ENCODE peak calls at places on chromosome 19, in four cellular contexts. One of them, this sample, is unnamed.

GRCh38 chr19:58560007-58560887 is 1.8 kb upstream of the UBE2M start:
- DNase-seq in fibroblast of pulmonary artery: no peak
- DNase-seq in activated CD4-positive, CD25-positive, alpha-beta regulatory T cell treated with anti-CD3 and anti-CD28 coated beads, Interleukin-2, amount 50 U/mL, for 16 hours: no peak
- DNase-seq in cerebellum: no peak
- DNase-seq in this sample: no peak

GRCh38 chr19:49400034-49400433 is 12.0 kb downstream of the KASH5 start:
- DNase-seq in cerebellum: no peak
- DNase-seq in activated CD4-positive, CD25-positive, alpha-beta regulatory T cell treated with anti-CD3 and anti-CD28 coated beads, Interleukin-2, amount 50 U/mL, for 16 hours: no peak
- DNase-seq in fibroblast of pulmonary artery: no peak
- DNase-seq in this sample: no peak

GRCh38 chr19:1514295-1514661 is 1.5 kb upstream of the ADAMTSL5 start:
- DNase-seq in activated CD4-positive, CD25-positive, alpha-beta regulatory T cell treated with anti-CD3 and anti-CD28 coated beads, Interleukin-2, amount 50 U/mL, for 16 hours: no peak
- DNase-seq in cerebellum: no peak
- DNase-seq in fibroblast of pulmonary artery: no peak
- DNase-seq in this sample: no peak

GRCh38 chr19:7679017-7679720 is 1.5 kb upstream of the TRAPPC5 start:
- DNase-seq in cerebellum: peak
- DNase-seq in fibroblast of pulmonary artery: no peak
- DNase-seq in activated CD4-positive, CD25-positive, alpha-beta regulatory T cell treated with anti-CD3 and anti-CD28 coated beads, Interleukin-2, amount 50 U/mL, for 16 hours: peak
- DNase-seq in this sample: no peak

GRCh38 chr19:7789447-7789846 is 26.4 kb downstream of the CLEC4M start:
- DNase-seq in cerebellum: no peak
- DNase-seq in fibroblast of pulmonary artery: no peak
- DNase-seq in activated CD4-positive, CD25-positive, alpha-beta regulatory T cell treated with anti-CD3 and anti-CD28 coated beads, Interleukin-2, amount 50 U/mL, for 16 hours: no peak
- DNase-seq in this sample: no peak

GRCh38 chr19:41774515-41774980 is 19.2 kb downstream of the CEACAM6 start:
- DNase-seq in activated CD4-positive, CD25-positive, alpha-beta regulatory T cell treated with anti-CD3 and anti-CD28 coated beads, Interleukin-2, amount 50 U/mL, for 16 hours: peak
- DNase-seq in fibroblast of pulmonary artery: no peak
- DNase-seq in cerebellum: no peak
- DNase-seq in this sample: peak

GRCh38 chr19:30666301-30666803 is 294.2 kb downstream of the ZNF536 start:
- DNase-seq in fibroblast of pulmonary artery: peak
- DNase-seq in cerebellum: peak
- DNase-seq in activated CD4-positive, CD25-positive, alpha-beta regulatory T cell treated with anti-CD3 and anti-CD28 coated beads, Interleukin-2, amount 50 U/mL, for 16 hours: peak
- DNase-seq in this sample: peak

GRCh38 chr19:18737954-18738351 is 53.2 kb downstream of the COMP start:
- DNase-seq in cerebellum: no peak
- DNase-seq in fibroblast of pulmonary artery: no peak
- DNase-seq in activated CD4-positive, CD25-positive, alpha-beta regulatory T cell treated with anti-CD3 and anti-CD28 coated beads, Interleukin-2, amount 50 U/mL, for 16 hours: no peak
- DNase-seq in this sample: no peak

GRCh38 chr19:5173993-5174392 is 166.6 kb downstream of the PTPRS start:
- DNase-seq in fibroblast of pulmonary artery: no peak
- DNase-seq in activated CD4-positive, CD25-positive, alpha-beta regulatory T cell treated with anti-CD3 and anti-CD28 coated beads, Interleukin-2, amount 50 U/mL, for 16 hours: no peak
- DNase-seq in cerebellum: no peak
- DNase-seq in this sample: no peak

GRCh38 chr19:575527-576506 is 3.4 kb downstream of the BSG start:
- DNase-seq in fibroblast of pulmonary artery: peak
- DNase-seq in cerebellum: peak
- DNase-seq in activated CD4-positive, CD25-positive, alpha-beta regulatory T cell treated with anti-CD3 and anti-CD28 coated beads, Interleukin-2, amount 50 U/mL, for 16 hours: no peak
- DNase-seq in this sample: no peak

GRCh38 chr19:48290341-48290922 is 20.6 kb downstream of the ZNF114 start:
- DNase-seq in cerebellum: no peak
- DNase-seq in activated CD4-positive, CD25-positive, alpha-beta regulatory T cell treated with anti-CD3 and anti-CD28 coated beads, Interleukin-2, amount 50 U/mL, for 16 hours: no peak
- DNase-seq in fibroblast of pulmonary artery: peak
- DNase-seq in this sample: no peak

GRCh38 chr19:51123381-51124186 is 1.1 kb upstream of the SIGLEC9 start:
- DNase-seq in cerebellum: no peak
- DNase-seq in fibroblast of pulmonary artery: no peak
- DNase-seq in activated CD4-positive, CD25-positive, alpha-beta regulatory T cell treated with anti-CD3 and anti-CD28 coated beads, Interleukin-2, amount 50 U/mL, for 16 hours: no peak
- DNase-seq in this sample: no peak

GRCh38 chr19:16386619-16387240 is 62.1 kb downstream of the KLF2 start:
- DNase-seq in activated CD4-positive, CD25-positive, alpha-beta regulatory T cell treated with anti-CD3 and anti-CD28 coated beads, Interleukin-2, amount 50 U/mL, for 16 hours: no peak
- DNase-seq in cerebellum: peak
- DNase-seq in fibroblast of pulmonary artery: peak
- DNase-seq in this sample: peak

GRCh38 chr19:5293607-5294089 is 47.0 kb downstream of the PTPRS start:
- DNase-seq in cerebellum: peak
- DNase-seq in activated CD4-positive, CD25-positive, alpha-beta regulatory T cell treated with anti-CD3 and anti-CD28 coated beads, Interleukin-2, amount 50 U/mL, for 16 hours: no peak
- DNase-seq in fibroblast of pulmonary artery: peak
- DNase-seq in this sample: no peak

GRCh38 chr19:34555447-34555846 is 73.9 kb downstream of the WTIP start:
- DNase-seq in fibroblast of pulmonary artery: peak
- DNase-seq in cerebellum: no peak
- DNase-seq in activated CD4-positive, CD25-positive, alpha-beta regulatory T cell treated with anti-CD3 and anti-CD28 coated beads, Interleukin-2, amount 50 U/mL, for 16 hours: no peak
- DNase-seq in this sample: no peak

GRCh38 chr19:40144151-40144550 is 47.1 kb upstream of the MAP3K10 start:
- DNase-seq in cerebellum: no peak
- DNase-seq in fibroblast of pulmonary artery: no peak
- DNase-seq in activated CD4-positive, CD25-positive, alpha-beta regulatory T cell treated with anti-CD3 and anti-CD28 coated beads, Interleukin-2, amount 50 U/mL, for 16 hours: no peak
- DNase-seq in this sample: no peak

GRCh38 chr19:1017115-1017905 is 3.6 kb downstream of the TMEM259 start:
- DNase-seq in fibroblast of pulmonary artery: no peak
- DNase-seq in cerebellum: no peak
- DNase-seq in activated CD4-positive, CD25-positive, alpha-beta regulatory T cell treated with anti-CD3 and anti-CD28 coated beads, Interleukin-2, amount 50 U/mL, for 16 hours: no peak
- DNase-seq in this sample: no peak

GRCh38 chr19:17779281-17779930 is 15.5 kb upstream of the B3GNT3 start:
- DNase-seq in fibroblast of pulmonary artery: peak
- DNase-seq in cerebellum: peak
- DNase-seq in activated CD4-positive, CD25-positive, alpha-beta regulatory T cell treated with anti-CD3 and anti-CD28 coated beads, Interleukin-2, amount 50 U/mL, for 16 hours: no peak
- DNase-seq in this sample: no peak

GRCh38 chr19:55465460-55466245 is 1.1 kb upstream of the C19orf85 start:
- DNase-seq in cerebellum: no peak
- DNase-seq in activated CD4-positive, CD25-positive, alpha-beta regulatory T cell treated with anti-CD3 and anti-CD28 coated beads, Interleukin-2, amount 50 U/mL, for 16 hours: no peak
- DNase-seq in fibroblast of pulmonary artery: no peak
- DNase-seq in this sample: no peak

GRCh38 chr19:9945319-9945966 is 9.1 kb upstream of the OLFM2 start:
- DNase-seq in fibroblast of pulmonary artery: peak
- DNase-seq in activated CD4-positive, CD25-positive, alpha-beta regulatory T cell treated with anti-CD3 and anti-CD28 coated beads, Interleukin-2, amount 50 U/mL, for 16 hours: no peak
- DNase-seq in cerebellum: peak
- DNase-seq in this sample: no peak

GRCh38 chr19:47778954-47779351 is 450 bp downstream of the SELENOW start:
- DNase-seq in fibroblast of pulmonary artery: no peak
- DNase-seq in activated CD4-positive, CD25-positive, alpha-beta regulatory T cell treated with anti-CD3 and anti-CD28 coated beads, Interleukin-2, amount 50 U/mL, for 16 hours: no peak
- DNase-seq in cerebellum: peak
- DNase-seq in this sample: no peak

GRCh38 chr19:6230991-6231448 is 48.8 kb downstream of the MLLT1 start:
- DNase-seq in fibroblast of pulmonary artery: no peak
- DNase-seq in activated CD4-positive, CD25-positive, alpha-beta regulatory T cell treated with anti-CD3 and anti-CD28 coated beads, Interleukin-2, amount 50 U/mL, for 16 hours: no peak
- DNase-seq in cerebellum: no peak
- DNase-seq in this sample: no peak

GRCh38 chr19:41965127-41965526 is 6.0 kb upstream of the RABAC1 start:
- DNase-seq in activated CD4-positive, CD25-positive, alpha-beta regulatory T cell treated with anti-CD3 and anti-CD28 coated beads, Interleukin-2, amount 50 U/mL, for 16 hours: no peak
- DNase-seq in cerebellum: no peak
- DNase-seq in fibroblast of pulmonary artery: no peak
- DNase-seq in this sample: no peak

GRCh38 chr19:40279120-40279551 is 6.0 kb downstream of the AKT2 start:
- DNase-seq in activated CD4-positive, CD25-positive, alpha-beta regulatory T cell treated with anti-CD3 and anti-CD28 coated beads, Interleukin-2, amount 50 U/mL, for 16 hours: no peak
- DNase-seq in fibroblast of pulmonary artery: peak
- DNase-seq in cerebellum: no peak
- DNase-seq in this sample: no peak

This sample was measured in LoVo.